ENCODE peak calls at places on chromosomes 7 and 10, in five cellular contexts. Z is spleen, A is SK-N-SH, P is RWPE2, O is ovary. C is an unnamed sample.

GRCh38 chr10:96501985-96502384 is 11.7 kb downstream of the TLL2 start:
- DNase-seq in Z (no peak), A (no peak), P (peak; percentile 83), O (no peak), C (no peak)

GRCh38 chr7:127850195-127850594 is 181.0 kb downstream of the LRRC4 start:
- DNase-seq in Z (no peak), A (no peak), P (no peak), O (no peak), C (no peak)

GRCh38 chr10:102919992-102920736 is 2.1 kb downstream of the CNNM2 start:
- DNase-seq in Z (no peak), A (no peak), P (no peak), O (no peak), C (no peak)

GRCh38 chr10:10613654-10614244 is 403.9 kb upstream of the CELF2 start:
- DNase-seq in Z (no peak), A (no peak), P (no peak), O (no peak), C (no peak)

GRCh38 chr7:124033093-124033806 is 383 bp upstream of the TMEM229A start:
- DNase-seq in Z (no peak), A (peak; percentile 85), P (no peak), O (peak; percentile 9), C (no peak)

GRCh38 chr10:27696466-27696865 is 49.2 kb downstream of the MKX start:
- DNase-seq in Z (no peak), A (no peak), P (no peak), O (no peak), C (no peak)

GRCh38 chr10:14556285-14556956 is 218.3 kb downstream of the FAM107B start:
- DNase-seq in Z (peak; percentile 83), A (no peak), P (no peak), O (no peak), C (peak; percentile 79)

GRCh38 chr7:150793569-150794238 is 6.5 kb downstream of the TMEM176B start:
- DNase-seq in Z (no peak), A (peak; percentile 8), P (no peak), O (no peak), C (no peak)

GRCh38 chr7:144019457-144019856 is 19.3 kb downstream of the OR6B1 start:
- DNase-seq in Z (no peak), A (no peak), P (no peak), O (no peak), C (peak; percentile 69)

GRCh38 chr7:6529643-6530042 is 21.6 kb downstream of the GRID2IP start:
- DNase-seq in Z (no peak), A (no peak), P (no peak), O (no peak), C (no peak)
- H3K4me3 ChIP-seq in Z (no peak overlapping the region), A (no peak overlapping the region), P (no peak overlapping the region), O (no peak overlapping the region), C (no peak overlapping the region)

GRCh38 chr7:85185355-85186082 is 1.3 kb downstream of the SEMA3D start:
- DNase-seq in Z (peak; percentile 79), A (peak; percentile 58), P (peak; percentile 54), O (peak; percentile 34), C (no peak)
- TF ChIP-seq CTCF in Z (no peak), A (peak; percentile 45), P (peak; percentile 26), O (no peak), C (no peak)

DNA sequence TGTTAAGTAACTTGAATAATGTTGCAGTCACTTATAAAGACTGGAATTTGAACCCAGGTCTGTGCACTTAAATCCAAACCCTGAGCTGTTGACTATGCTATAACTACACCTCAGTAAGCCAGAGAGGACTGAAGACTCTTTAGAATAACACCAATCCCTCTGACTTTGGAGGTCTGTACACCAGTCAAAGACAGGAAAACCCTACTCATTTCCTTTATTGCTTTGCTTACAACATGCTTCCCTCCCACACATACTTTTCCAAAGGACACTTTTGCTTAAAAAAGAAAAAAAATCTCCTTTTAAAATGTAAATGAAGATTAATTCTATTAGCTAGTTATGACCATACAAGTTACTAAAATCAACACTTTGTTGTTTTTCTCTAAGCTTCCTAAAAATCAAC is 184.7 kb upstream of the KCTD7 start:
- DNase-seq in Z (no peak), A (no peak), P (no peak), O (no peak), C (no peak)
- H3K27me3 ChIP-seq in Z (no peaks in the 10 kb centered on the region), A (no peaks in the 10 kb centered on the region), P (no peaks in the 10 kb centered on the region), O (no peaks in the 10 kb centered on the region), C (no peaks in the 10 kb centered on the region)

GRCh38 chr7:16318989-16319915 is 102.1 kb downstream of the CRPPA start:
- DNase-seq in Z (no peak), A (no peak), P (no peak), O (no peak), C (no peak)

GRCh38 chr7:16315280-16315679 is 106.1 kb downstream of the CRPPA start:
- DNase-seq in Z (no peak), A (no peak), P (no peak), O (no peak), C (no peak)

GRCh38 chr7:16317406-16317805 is 103.9 kb downstream of the CRPPA start:
- DNase-seq in Z (no peak), A (no peak), P (no peak), O (no peak), C (no peak)

GRCh38 chr7:16320261-16320660 is 101.1 kb downstream of the CRPPA start:
- DNase-seq in Z (no peak), A (no peak), P (no peak), O (no peak), C (no peak)

DNA sequence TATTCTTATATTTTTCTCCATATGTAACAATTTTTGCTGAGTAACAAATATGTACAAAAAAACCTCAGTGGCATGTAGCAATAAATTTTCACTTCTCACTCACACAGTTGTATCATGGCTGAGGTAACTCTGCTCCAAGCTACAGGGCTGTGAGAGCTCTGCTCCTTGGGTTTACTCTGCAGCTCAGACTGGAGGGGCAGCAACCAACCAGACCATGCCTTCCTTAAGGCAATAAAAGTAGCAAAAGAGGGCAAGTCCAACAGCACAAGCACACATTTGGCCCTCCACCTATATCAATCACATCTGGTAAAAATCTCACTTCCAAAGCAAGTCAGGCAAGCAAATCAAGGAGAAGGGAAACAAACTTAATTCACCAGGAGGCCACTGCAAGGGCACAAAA is 102.9 kb downstream of the CRPPA start:
- DNase-seq in Z (no peak), A (no peak), P (no peak), O (no peak), C (no peak)
- H3K4me3 ChIP-seq in Z (no peak overlapping the region), A (no peak overlapping the region), P (no peak overlapping the region), O (no peak overlapping the region), C (no peak overlapping the region)

GRCh38 chr10:118918689-118919088 is 110.8 kb upstream of the NANOS1 start:
- DNase-seq in Z (no peak), A (no peak), P (no peak), O (no peak), C (no peak)

GRCh38 chr10:118916777-118917176 is 112.7 kb upstream of the NANOS1 start:
- DNase-seq in Z (no peak), A (no peak), P (no peak), O (no peak), C (no peak)

GRCh38 chr10:118917701-118918100 is 111.8 kb upstream of the NANOS1 start:
- DNase-seq in Z (no peak), A (no peak), P (no peak), O (no peak), C (no peak)

GRCh38 chr10:118920206-118920605 is 109.3 kb upstream of the NANOS1 start:
- DNase-seq in Z (no peak), A (no peak), P (no peak), O (no peak), C (no peak)

DNA sequence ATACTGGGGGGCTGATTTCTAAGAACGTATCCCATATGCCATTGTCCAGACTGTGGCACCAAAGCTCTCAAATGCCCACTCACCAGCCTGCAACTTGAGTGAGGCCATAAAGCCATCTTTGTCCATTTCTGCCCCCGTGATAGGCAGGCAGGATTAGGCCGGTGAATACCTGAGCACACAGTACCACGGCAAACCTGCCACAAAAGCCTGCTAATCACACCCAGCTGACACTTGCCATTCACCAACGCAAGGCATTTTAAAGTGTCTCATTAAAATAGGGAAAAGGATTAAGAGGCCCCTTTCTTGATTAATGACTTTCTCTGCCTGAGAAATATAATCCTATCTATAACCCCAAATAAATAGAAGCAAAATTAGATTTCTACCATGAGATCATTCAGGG is 111.4 kb upstream of the NANOS1 start:
- DNase-seq in Z (no peak), A (no peak), P (no peak), O (no peak), C (no peak)
- TF ChIP-seq CTCF in Z (no peak), A (no peak), P (no peak), O (no peak), C (no peak)

C was measured in Caco-2.